ENCODE peak calls at places on chromosomes 2 and 18, in eight cellular contexts. Q is psoas muscle; J is hepatic stellate cell; W is activated T-cell treated with anti-CD3 and anti-CD28 coated beads, Interleukin-2, amount 50 U/mL, for 72 hours; I is T47D; V is effector memory CD8-positive, alpha-beta T cell; T is NCI-H345; Z is CD4-positive, alpha-beta T cell. G is an unnamed sample.

GRCh38 chr2:240630771-240631560 is 5.7 kb downstream of the GPR35 start:
- DNase-seq in Q (peak), J (no peak), W (no peak), I (no peak), V (no peak), T (no peak), Z (no peak), G (no peak)

GRCh38 chr2:20282916-20283592 is 58.1 kb upstream of the SDC1 start:
- DNase-seq in Q (peak), J (no peak), W (no peak), I (no peak), V (no peak), T (no peak), Z (no peak), G (no peak)

GRCh38 chr2:207530160-207531023 is 630 bp downstream of the CREB1 start:
- DNase-seq in Q (peak), J (peak), W (peak), I (peak), V (peak), T (peak), Z (peak), G (peak)

GRCh38 chr18:3219621-3220335 is at the start of gene MYOM1:
- DNase-seq in Q (no peak), J (no peak), W (no peak), I (no peak), V (no peak), T (no peak), Z (no peak), G (no peak)

GRCh38 chr2:172864182-172864581 is 128.5 kb downstream of the RAPGEF4 start:
- DNase-seq in Q (peak), J (peak), W (peak), I (peak), V (peak), T (no peak), Z (peak), G (no peak)

GRCh38 chr2:74002515-74003391 is 18.0 kb downstream of the TET3 start:
- DNase-seq in Q (peak), J (peak), W (peak), I (peak), V (peak), T (peak), Z (peak), G (peak)

GRCh38 chr2:204667990-204668389 is 122.7 kb downstream of the PARD3B start:
- DNase-seq in Q (no peak), J (no peak), W (no peak), I (no peak), V (no peak), T (no peak), Z (no peak), G (no peak)

GRCh38 chr2:62569907-62570793 is 64.2 kb upstream of the TMEM17 start:
- DNase-seq in Q (no peak), J (no peak), W (no peak), I (no peak), V (no peak), T (no peak), Z (no peak), G (no peak)

GRCh38 chr2:158255257-158255656 is 153.6 kb downstream of the UPP2 start:
- DNase-seq in Q (no peak), J (no peak), W (no peak), I (peak), V (no peak), T (peak), Z (no peak), G (no peak)

GRCh38 chr2:234710587-234710986 is 213.7 kb upstream of the ARL4C start:
- DNase-seq in Q (no peak), J (no peak), W (no peak), I (no peak), V (no peak), T (peak), Z (no peak), G (no peak)

GRCh38 chr2:26614205-26615128 is 26.7 kb downstream of the CIB4 start:
- DNase-seq in Q (no peak), J (no peak), W (no peak), I (no peak), V (no peak), T (peak), Z (no peak), G (no peak)

GRCh38 chr2:43005211-43005974 is 213.0 kb upstream of the HAAO start:
- DNase-seq in Q (no peak), J (no peak), W (no peak), I (no peak), V (no peak), T (no peak), Z (no peak), G (no peak)

GRCh38 chr2:203237501-203238238 is 1.1 kb upstream of the CYP20A1 start:
- DNase-seq in Q (no peak), J (no peak), W (no peak), I (no peak), V (no peak), T (no peak), Z (no peak), G (no peak)

G was measured in naive thymus-derived CD8-positive, alpha-beta T cell.